ENCODE peak calls at places on chromosomes 13 and 19, in nine cellular contexts. K is hepatocyte, Y is AG09309, D is fibroblast of mammary gland, N is fibroblast of lung, A is left lung, Z is thoracic aorta, R is lung, L is AG04450. F is an unnamed sample.

GRCh38 chr19:3793799-3794198 is 7.6 kb upstream of the MATK start:
- DNase-seq in D (no peak), Z (no peak), N (no peak), K (no peak), Y (no peak), L (no peak), A (no peak), R (no peak), F (no peak)

GRCh38 chr13:40146586-40147240 is 491.3 kb downstream of the COG6 start:
- DNase-seq in R (no peak), Z (no peak), N (no peak), K (no peak), D (no peak), A (no peak), L (no peak), Y (no peak), F (no peak)

GRCh38 chr13:98385591-98385990 is 191.3 kb downstream of the STK24 start:
- DNase-seq in Y (no peak), N (no peak), A (no peak), K (no peak), D (no peak), R (no peak), Z (no peak), L (no peak), F (no peak)

GRCh38 chr19:29321116-29321515 is 108.2 kb upstream of the UQCRFS1 start:
- DNase-seq in N (no peak), D (no peak), A (no peak), R (no peak), K (no peak), Z (no peak), L (no peak), Y (no peak), F (no peak)

GRCh38 chr13:33134213-33134612 is 118.0 kb downstream of the KL start:
- DNase-seq in Y (no peak), Z (no peak), N (no peak), L (no peak), R (no peak), A (no peak), K (no peak), D (peak), F (no peak)

GRCh38 chr19:4502282-4503223 is 15.7 kb downstream of the PLIN4 start:
- DNase-seq in D (no peak), Z (no peak), A (no peak), L (no peak), R (no peak), K (no peak), Y (no peak), N (no peak), F (no peak)

GRCh38 chr13:33290421-33290965 is 4.9 kb upstream of the STARD13 start:
- DNase-seq in D (no peak), R (no peak), L (no peak), A (no peak), Y (no peak), K (no peak), N (peak), Z (no peak), F (peak)

GRCh38 chr19:3983936-3984583 is 1.2 kb downstream of the EEF2 start:
- DNase-seq in Y (no peak), R (no peak), A (peak), N (peak), L (no peak), D (peak), Z (no peak), K (peak), F (peak)

GRCh38 chr13:114019367-114019766 is 45.5 kb upstream of the C13orf46 start:
- DNase-seq in L (no peak), N (no peak), A (no peak), K (no peak), Z (no peak), R (no peak), D (no peak), Y (no peak), F (no peak)

GRCh38 chr13:71290963-71291937 is 575.8 kb downstream of the DACH1 start:
- DNase-seq in Y (no peak), D (peak), A (no peak), K (no peak), R (no peak), N (peak), L (no peak), Z (no peak), F (peak)

GRCh38 chr19:15195987-15196682 is 4.7 kb downstream of the NOTCH3 start:
- DNase-seq in K (peak), N (peak), L (no peak), Z (no peak), R (peak), Y (no peak), D (no peak), A (peak), F (no peak)

GRCh38 chr19:55251296-55252081 is 7.3 kb downstream of the PPP6R1 start:
- DNase-seq in N (peak), Z (no peak), D (peak), R (no peak), K (no peak), Y (no peak), A (peak), L (no peak), F (no peak)
- H3K4me3 ChIP-seq in N (no peak), Z (no peak), D (no peak), R (no peak), K (no peak), Y (no peak), A (no peak), L (no peak), F (no peak)

GRCh38 chr13:79079351-79079839 is 326.7 kb downstream of the RBM26 start:
- DNase-seq in N (no peak), L (no peak), K (no peak), R (no peak), Y (no peak), A (no peak), D (no peak), Z (no peak), F (no peak)
- TF ChIP-seq CTCF in N (no peak), L (no peak), K (no peak), R (no peak), Y (no peak), A (no peak), D (no peak), Z (no peak), F (no peak)

GRCh38 chr19:46082728-46083050 is 41.8 kb downstream of the IGFL3 start:
- DNase-seq in N (peak), R (no peak), Z (no peak), A (no peak), Y (no peak), D (peak), L (no peak), K (no peak), F (no peak)

GRCh38 chr19:46089432-46089831 is 35.1 kb downstream of the IGFL3 start:
- DNase-seq in Z (no peak), N (no peak), Y (no peak), R (no peak), K (no peak), D (no peak), A (no peak), L (no peak), F (no peak)

GRCh38 chr19:46085888-46086287 is 38.6 kb downstream of the IGFL3 start:
- DNase-seq in Y (no peak), N (no peak), L (no peak), R (no peak), D (no peak), A (no peak), Z (no peak), K (no peak), F (no peak)

GRCh38 chr19:46090444-46090843 is 34.0 kb downstream of the IGFL3 start:
- DNase-seq in K (no peak), Y (no peak), L (no peak), D (no peak), Z (no peak), R (no peak), N (no peak), A (no peak), F (no peak)

DNA sequence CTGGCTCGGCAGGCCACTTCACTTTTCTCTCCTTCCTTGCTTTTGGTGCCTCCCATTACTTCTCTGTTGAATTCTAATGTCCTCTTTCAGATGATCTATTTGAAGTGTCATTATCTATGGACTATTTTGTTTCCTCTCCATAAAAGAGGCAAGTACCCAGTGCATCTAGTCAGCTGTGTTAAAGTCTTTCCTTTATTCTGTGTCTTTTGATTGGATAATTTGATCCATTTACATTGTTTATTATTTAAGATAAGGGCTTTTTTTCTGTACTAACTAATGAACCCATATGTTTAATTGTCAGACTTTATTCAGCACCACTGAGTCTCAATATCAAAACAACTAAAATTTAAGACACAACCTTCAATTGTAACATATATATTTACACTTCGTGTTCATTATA is 36.4 kb downstream of the IGFL3 start:
- DNase-seq in Y (no peak), D (no peak), Z (no peak), K (no peak), R (no peak), A (no peak), L (no peak), N (no peak), F (no peak)
- H3K4me3 ChIP-seq in Y (no peak), D (no peak), Z (no peak), K (no peak), R (no peak), A (no peak), L (no peak), N (no peak), F (no peak)

GRCh38 chr13:31964168-31964567 is 67.4 kb upstream of the FRY start:
- DNase-seq in Z (no peak), N (no peak), L (no peak), A (no peak), R (no peak), K (no peak), Y (no peak), D (no peak), F (no peak)

GRCh38 chr13:31965361-31966066 is 66.1 kb upstream of the FRY start:
- DNase-seq in Z (no peak), A (no peak), L (no peak), D (no peak), Y (no peak), R (no peak), N (peak), K (peak), F (no peak)

GRCh38 chr13:31970237-31970930 is 61.2 kb upstream of the FRY start:
- DNase-seq in L (peak), A (no peak), R (no peak), Y (peak), D (peak), Z (no peak), K (no peak), N (peak), F (peak)

GRCh38 chr13:31968473-31968872 is 63.1 kb upstream of the FRY start:
- DNase-seq in D (no peak), Z (no peak), L (no peak), R (peak), K (peak), Y (no peak), A (no peak), N (no peak), F (peak)

DNA sequence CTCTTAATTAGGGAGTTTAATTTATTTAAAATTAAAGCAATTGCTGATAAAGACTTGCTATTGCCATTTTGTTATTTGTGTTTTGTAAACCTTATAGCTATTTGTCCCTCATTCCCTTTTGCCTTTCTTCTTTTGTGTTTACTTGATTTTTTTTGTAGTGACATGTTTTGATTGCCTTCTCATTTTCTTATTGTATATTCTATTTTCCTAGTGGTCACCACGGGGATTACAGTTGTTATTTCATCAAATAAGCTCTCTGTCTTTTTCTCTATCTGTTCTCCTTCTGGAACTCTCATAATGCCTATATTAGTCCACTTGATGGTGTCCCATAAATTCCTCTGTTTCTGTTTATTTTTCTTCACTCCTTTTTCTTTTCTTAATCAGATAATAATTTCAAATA is 64.4 kb upstream of the FRY start:
- DNase-seq in N (no peak), Z (no peak), A (no peak), R (no peak), K (no peak), Y (no peak), L (no peak), D (no peak), F (no peak)
- TF ChIP-seq CTCF in N (no peak), Z (peak), A (no peak), R (no peak), K (peak), Y (no peak), L (peak), D (peak), F (no peak)

DNA sequence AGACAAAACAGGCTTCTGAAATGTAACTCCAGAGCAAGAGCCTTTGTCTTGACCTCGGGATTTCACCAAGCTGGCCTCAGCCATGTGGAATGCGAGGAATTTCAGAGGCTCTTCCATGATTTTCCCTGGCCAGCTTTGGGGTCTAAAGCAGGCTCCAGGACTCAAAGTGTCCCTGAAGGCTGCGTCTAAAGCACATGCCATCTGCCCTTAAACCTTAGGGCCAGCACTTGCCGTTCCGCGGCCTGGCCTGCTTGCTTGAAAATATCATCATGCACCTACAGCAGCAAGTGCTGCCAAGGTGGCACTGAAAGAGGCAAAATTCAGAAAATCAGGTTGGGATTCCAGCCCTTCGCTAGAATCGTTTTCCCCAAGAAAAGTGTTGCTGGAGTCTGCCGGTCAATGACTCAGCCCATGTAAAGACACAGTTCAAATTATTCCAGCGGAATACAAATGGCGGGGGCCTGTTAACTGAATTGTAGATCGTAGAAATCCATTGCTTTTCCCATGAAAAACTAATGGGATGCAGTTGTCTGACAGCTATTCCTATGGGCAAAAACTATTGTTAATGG is 105.7 kb upstream of the RAP2A start:
- DNase-seq in D (peak), A (no peak), L (peak), R (no peak), K (no peak), N (peak), Z (no peak), Y (peak), F (peak)
- H3K4me3 ChIP-seq in D (no peak), A (no peak), L (no peak), R (no peak), K (no peak), N (no peak), Z (no peak), Y (no peak), F (no peak)

GRCh38 chr19:5547881-5548280 is 19.9 kb downstream of the TINCR start:
- DNase-seq in Y (no peak), N (no peak), L (peak), Z (no peak), K (peak), R (no peak), A (no peak), D (peak), F (peak)

GRCh38 chr19:5542665-5543064 is 25.1 kb downstream of the TINCR start:
- DNase-seq in D (no peak), Z (no peak), N (no peak), R (no peak), K (no peak), L (no peak), A (no peak), Y (no peak), F (no peak)

GRCh38 chr19:5541456-5541855 is 26.3 kb downstream of the TINCR start:
- DNase-seq in A (no peak), Y (no peak), D (no peak), L (no peak), N (no peak), Z (no peak), K (no peak), R (no peak), F (no peak)

GRCh38 chr19:5545984-5546383 is 21.8 kb downstream of the TINCR start:
- DNase-seq in K (no peak), R (no peak), Y (no peak), L (no peak), N (no peak), D (no peak), Z (no peak), A (no peak), F (no peak)

GRCh38 chr19:5545051-5545450 is 22.7 kb downstream of the TINCR start:
- DNase-seq in D (no peak), N (no peak), Y (no peak), Z (no peak), A (no peak), K (no peak), R (no peak), L (no peak), F (no peak)
- TF ChIP-seq CTCF in D (no peak), N (no peak), Y (no peak), Z (no peak), A (no peak), K (no peak), R (no peak), L (no peak), F (no peak)

GRCh38 chr19:49210108-49210900 is 52.7 kb downstream of the TRPM4 start:
- DNase-seq in L (no peak), K (peak), Z (no peak), D (peak), Y (no peak), R (no peak), A (peak), N (no peak), F (no peak)
- H3K4me3 ChIP-seq in L (no peak), K (no peak), Z (no peak), D (no peak), Y (no peak), R (no peak), A (no peak), N (no peak), F (no peak)

GRCh38 chr19:17679526-17680234 is 8.5 kb downstream of the UNC13A start:
- DNase-seq in D (no peak), N (no peak), Z (no peak), R (no peak), L (no peak), A (no peak), K (no peak), Y (no peak), F (peak)
- TF ChIP-seq CTCF in D (no peak), N (no peak), Z (no peak), R (no peak), L (no peak), A (no peak), K (no peak), Y (no peak), F (no peak)

GRCh38 chr19:5558101-5558621 is 9.6 kb downstream of the TINCR start:
- DNase-seq in A (no peak), D (no peak), K (no peak), N (no peak), R (no peak), Y (no peak), Z (no peak), L (no peak), F (no peak)

GRCh38 chr19:5559804-5560133 is 8.0 kb downstream of the TINCR start:
- DNase-seq in R (no peak), N (no peak), Z (no peak), D (no peak), L (no peak), Y (no peak), A (no peak), K (no peak), F (no peak)

GRCh38 chr19:5560156-5560555 is 7.6 kb downstream of the TINCR start:
- DNase-seq in R (no peak), L (no peak), Y (no peak), Z (no peak), A (no peak), K (no peak), N (no peak), D (no peak), F (no peak)

GRCh38 chr19:5554828-5555227 is 12.9 kb downstream of the TINCR start:
- DNase-seq in K (no peak), D (no peak), A (no peak), R (no peak), N (no peak), Y (no peak), L (no peak), Z (no peak), F (no peak)

DNA sequence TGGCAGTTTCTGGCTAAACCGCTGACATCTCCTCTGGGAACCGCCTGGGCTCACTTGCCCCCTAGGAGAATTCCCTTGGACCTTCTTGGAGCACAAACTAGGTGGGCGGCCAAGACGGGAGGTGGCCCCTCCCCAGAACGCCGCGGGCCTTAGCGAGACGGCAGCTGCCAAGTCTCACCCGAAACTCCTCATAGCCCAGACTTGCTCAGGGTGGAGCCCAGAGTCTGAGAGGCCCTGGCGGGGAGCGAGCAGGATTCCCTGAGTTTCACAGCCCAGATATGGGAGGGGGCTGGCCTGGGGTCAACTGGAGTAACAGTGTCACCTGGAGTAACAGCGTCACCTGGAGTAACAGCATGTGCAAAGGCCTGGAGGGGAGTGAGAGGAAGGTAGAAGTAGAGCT is 10.1 kb downstream of the TINCR start:
- DNase-seq in R (no peak), A (peak), L (no peak), D (no peak), K (no peak), N (no peak), Z (no peak), Y (no peak), F (no peak)
- H3K4me3 ChIP-seq in R (no peak), A (no peak), L (no peak), D (no peak), K (no peak), N (no peak), Z (no peak), Y (no peak), F (no peak)

F was measured in foreskin fibroblast.